ENCODE peak calls at places on chromosomes 2 and 18, in seven cellular contexts. One of them, this sample, is unnamed.

GRCh38 chr2:60738679-60739078 is 17.4 kb upstream of the PAPOLG start:
- DNase-seq in H1: no peak
- DNase-seq in trophoblast cell: no peak
- DNase-seq in neuronal stem cell: no peak
- DNase-seq in H9: no peak
- DNase-seq in mesenchymal stem cell: no peak
- DNase-seq in mesendoderm: no peak
- DNase-seq in this sample: no peak

GRCh38 chr2:28400921-28401320 is 8.3 kb downstream of the FOSL2 start:
- DNase-seq in H9: no peak
- DNase-seq in neuronal stem cell: no peak
- DNase-seq in mesenchymal stem cell: no peak
- DNase-seq in mesendoderm: no peak
- DNase-seq in H1: no peak
- DNase-seq in trophoblast cell: no peak
- DNase-seq in this sample: no peak

GRCh38 chr2:41722668-41723369 is 325.0 kb upstream of the PKDCC start:
- DNase-seq in neuronal stem cell: no peak
- DNase-seq in H9: no peak
- DNase-seq in mesendoderm: no peak
- DNase-seq in trophoblast cell: peak
- DNase-seq in mesenchymal stem cell: no peak
- DNase-seq in H1: no peak
- DNase-seq in this sample: peak

GRCh38 chr2:42791606-42792005 is 777 bp downstream of the HAAO start:
- DNase-seq in mesendoderm: no peak
- DNase-seq in mesenchymal stem cell: no peak
- DNase-seq in trophoblast cell: no peak
- DNase-seq in H9: no peak
- DNase-seq in neuronal stem cell: no peak
- DNase-seq in H1: no peak
- DNase-seq in this sample: no peak

GRCh38 chr18:10908760-10909159 is 240.6 kb downstream of the PIEZO2 start:
- DNase-seq in H1: no peak
- DNase-seq in mesendoderm: no peak
- DNase-seq in trophoblast cell: no peak
- DNase-seq in mesenchymal stem cell: no peak
- DNase-seq in H9: no peak
- DNase-seq in neuronal stem cell: no peak
- DNase-seq in this sample: no peak

GRCh38 chr2:5394223-5394622 is 298.0 kb upstream of the SOX11 start:
- DNase-seq in neuronal stem cell: no peak
- DNase-seq in mesenchymal stem cell: no peak
- DNase-seq in H1: no peak
- DNase-seq in mesendoderm: no peak
- DNase-seq in trophoblast cell: no peak
- DNase-seq in H9: no peak
- DNase-seq in this sample: no peak

GRCh38 chr2:196640031-196640548 is 575 bp downstream of the CCDC150 start:
- DNase-seq in H9: no peak
- DNase-seq in trophoblast cell: no peak
- DNase-seq in neuronal stem cell: no peak
- DNase-seq in H1: no peak
- DNase-seq in mesendoderm: no peak
- DNase-seq in mesenchymal stem cell: no peak
- DNase-seq in this sample: no peak

GRCh38 chr2:18373081-18373480 is 187.4 kb downstream of the RDH14 start:
- DNase-seq in mesenchymal stem cell: no peak
- DNase-seq in trophoblast cell: peak
- DNase-seq in H9: no peak
- DNase-seq in neuronal stem cell: no peak
- DNase-seq in H1: no peak
- DNase-seq in mesendoderm: no peak
- DNase-seq in this sample: no peak

GRCh38 chr2:158202151-158202778 is 100.6 kb downstream of the UPP2 start:
- DNase-seq in trophoblast cell: peak
- DNase-seq in H1: no peak
- DNase-seq in mesenchymal stem cell: peak
- DNase-seq in neuronal stem cell: no peak
- DNase-seq in H9: no peak
- DNase-seq in mesendoderm: no peak
- DNase-seq in this sample: no peak

GRCh38 chr2:241868661-241869081 is 858 bp upstream of the RTP5 start:
- DNase-seq in trophoblast cell: no peak
- DNase-seq in mesendoderm: no peak
- DNase-seq in H9: no peak
- DNase-seq in mesenchymal stem cell: no peak
- DNase-seq in neuronal stem cell: no peak
- DNase-seq in H1: no peak
- DNase-seq in this sample: no peak

GRCh38 chr2:239253705-239254104 is 147.1 kb downstream of the HDAC4 start:
- DNase-seq in mesendoderm: no peak
- DNase-seq in H9: no peak
- DNase-seq in H1: no peak
- DNase-seq in mesenchymal stem cell: no peak
- DNase-seq in neuronal stem cell: no peak
- DNase-seq in trophoblast cell: no peak
- DNase-seq in this sample: no peak

GRCh38 chr2:204441316-204441715 is 104.0 kb upstream of the PARD3B start:
- DNase-seq in H9: no peak
- DNase-seq in mesendoderm: no peak
- DNase-seq in neuronal stem cell: no peak
- DNase-seq in H1: no peak
- DNase-seq in mesenchymal stem cell: no peak
- DNase-seq in trophoblast cell: no peak
- DNase-seq in this sample: no peak

GRCh38 chr2:67436221-67436620 is 39.1 kb downstream of the ETAA1 start:
- DNase-seq in trophoblast cell: peak
- DNase-seq in mesendoderm: peak
- DNase-seq in neuronal stem cell: no peak
- DNase-seq in H1: no peak
- DNase-seq in H9: no peak
- DNase-seq in mesenchymal stem cell: peak
- DNase-seq in this sample: no peak

GRCh38 chr2:55148269-55148668 is 83.8 kb downstream of the CLHC1 start:
- DNase-seq in trophoblast cell: peak
- DNase-seq in mesenchymal stem cell: peak
- DNase-seq in mesendoderm: peak
- DNase-seq in H1: no peak
- DNase-seq in neuronal stem cell: no peak
- DNase-seq in H9: no peak
- DNase-seq in this sample: peak

GRCh38 chr2:80407377-80407776 is 102.8 kb upstream of the LRRTM1 start:
- DNase-seq in mesenchymal stem cell: no peak
- DNase-seq in H1: no peak
- DNase-seq in neuronal stem cell: no peak
- DNase-seq in H9: no peak
- DNase-seq in trophoblast cell: no peak
- DNase-seq in mesendoderm: no peak
- DNase-seq in this sample: no peak

GRCh38 chr2:5164806-5165525 is 527.2 kb upstream of the SOX11 start:
- DNase-seq in mesendoderm: peak
- DNase-seq in H1: no peak
- DNase-seq in neuronal stem cell: no peak
- DNase-seq in mesenchymal stem cell: peak
- DNase-seq in trophoblast cell: peak
- DNase-seq in H9: no peak
- DNase-seq in this sample: peak

GRCh38 chr2:205686231-205687017 is 4.1 kb downstream of the NRP2 start:
- DNase-seq in mesenchymal stem cell: peak
- DNase-seq in trophoblast cell: peak
- DNase-seq in H1: no peak
- DNase-seq in mesendoderm: peak
- DNase-seq in H9: peak
- DNase-seq in neuronal stem cell: no peak
- DNase-seq in this sample: peak

GRCh38 chr2:218980800-218981389 is 4.1 kb downstream of the FEV start:
- DNase-seq in mesenchymal stem cell: no peak
- DNase-seq in mesendoderm: no peak
- DNase-seq in trophoblast cell: no peak
- DNase-seq in H9: no peak
- DNase-seq in neuronal stem cell: no peak
- DNase-seq in H1: no peak
- DNase-seq in this sample: no peak

GRCh38 chr2:64515075-64515474 is 9.1 kb upstream of the AFTPH start:
- DNase-seq in H9: no peak
- DNase-seq in trophoblast cell: no peak
- DNase-seq in mesendoderm: no peak
- DNase-seq in mesenchymal stem cell: no peak
- DNase-seq in neuronal stem cell: no peak
- DNase-seq in H1: no peak
- DNase-seq in this sample: no peak

GRCh38 chr18:8657873-8658521 is 47.4 kb upstream of the MTCL1 start:
- DNase-seq in mesendoderm: peak
- DNase-seq in mesenchymal stem cell: no peak
- DNase-seq in H9: peak
- DNase-seq in neuronal stem cell: peak
- DNase-seq in trophoblast cell: no peak
- DNase-seq in H1: no peak
- DNase-seq in this sample: peak

GRCh38 chr2:239814136-239814916 is 210.8 kb downstream of the NDUFA10 start:
- DNase-seq in neuronal stem cell: no peak
- DNase-seq in trophoblast cell: no peak
- DNase-seq in H9: no peak
- DNase-seq in H1: no peak
- DNase-seq in mesendoderm: no peak
- DNase-seq in mesenchymal stem cell: no peak
- DNase-seq in this sample: no peak

GRCh38 chr2:153479527-153479926 is 965 bp upstream of the RPRM start:
- DNase-seq in H1: no peak
- DNase-seq in mesendoderm: no peak
- DNase-seq in H9: no peak
- DNase-seq in neuronal stem cell: no peak
- DNase-seq in trophoblast cell: no peak
- DNase-seq in mesenchymal stem cell: no peak
- DNase-seq in this sample: no peak

GRCh38 chr2:176084629-176085119 is 912 bp upstream of the EVX2 start:
- DNase-seq in mesendoderm: no peak
- DNase-seq in H9: peak
- DNase-seq in trophoblast cell: no peak
- DNase-seq in mesenchymal stem cell: no peak
- DNase-seq in neuronal stem cell: no peak
- DNase-seq in H1: no peak
- DNase-seq in this sample: no peak

GRCh38 chr2:112048887-112049286 is 6.2 kb upstream of the TMEM87B start:
- DNase-seq in trophoblast cell: peak
- DNase-seq in H9: no peak
- DNase-seq in mesendoderm: peak
- DNase-seq in H1: no peak
- DNase-seq in neuronal stem cell: peak
- DNase-seq in mesenchymal stem cell: peak
- DNase-seq in this sample: peak

GRCh38 chr18:49392352-49392751 is 68.1 kb downstream of the DYM start:
- DNase-seq in mesenchymal stem cell: no peak
- DNase-seq in trophoblast cell: no peak
- DNase-seq in H9: no peak
- DNase-seq in mesendoderm: no peak
- DNase-seq in neuronal stem cell: no peak
- DNase-seq in H1: no peak
- DNase-seq in this sample: no peak

GRCh38 chr2:168490015-168490874 is 34.2 kb downstream of the CERS6 start:
- DNase-seq in mesenchymal stem cell: peak
- DNase-seq in trophoblast cell: peak
- DNase-seq in H1: no peak
- DNase-seq in neuronal stem cell: no peak
- DNase-seq in mesendoderm: peak
- DNase-seq in H9: no peak
- DNase-seq in this sample: peak

DNA sequence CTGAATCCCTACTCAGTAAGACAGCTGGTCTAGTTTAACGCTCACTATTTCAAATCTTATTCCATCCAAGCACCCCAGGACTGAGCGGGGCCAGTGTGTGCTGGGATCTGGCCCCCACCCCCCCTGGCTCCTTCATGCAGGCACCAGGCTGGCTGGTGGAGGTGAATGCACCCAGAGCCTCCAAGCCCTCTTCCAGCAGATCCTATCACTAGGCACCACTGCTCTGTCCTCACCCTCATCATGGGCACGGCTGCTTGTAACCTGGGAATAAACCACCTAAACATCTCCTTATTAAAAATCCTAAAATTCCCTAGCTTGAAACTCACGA is 194.3 kb downstream of the ARL4C start:
- DNase-seq in H1: no peak
- DNase-seq in trophoblast cell: no peak
- DNase-seq in H9: no peak
- DNase-seq in neuronal stem cell: no peak
- DNase-seq in mesendoderm: no peak
- DNase-seq in mesenchymal stem cell: no peak
- DNase-seq in this sample: no peak
- H3K23ac ChIP-seq in H1: no peak
- H3K23ac ChIP-seq in trophoblast cell: no peak
- H3K23ac ChIP-seq in H9: no peak
- H3K23ac ChIP-seq in neuronal stem cell: no peak
- H3K23ac ChIP-seq in mesendoderm: no peak
- H3K23ac ChIP-seq in mesenchymal stem cell: no peak
- H3K23ac ChIP-seq in this sample: no peak

GRCh38 chr2:127537644-127538043 is 2.2 kb downstream of the MYO7B start:
- DNase-seq in mesendoderm: no peak
- DNase-seq in trophoblast cell: no peak
- DNase-seq in H9: no peak
- DNase-seq in H1: no peak
- DNase-seq in mesenchymal stem cell: no peak
- DNase-seq in neuronal stem cell: no peak
- DNase-seq in this sample: no peak
- H3K23ac ChIP-seq in mesendoderm: no peak
- H3K23ac ChIP-seq in trophoblast cell: no peak
- H3K23ac ChIP-seq in H9: no peak
- H3K23ac ChIP-seq in H1: no peak
- H3K23ac ChIP-seq in mesenchymal stem cell: no peak
- H3K23ac ChIP-seq in neuronal stem cell: peak
- H3K23ac ChIP-seq in this sample: no peak

DNA sequence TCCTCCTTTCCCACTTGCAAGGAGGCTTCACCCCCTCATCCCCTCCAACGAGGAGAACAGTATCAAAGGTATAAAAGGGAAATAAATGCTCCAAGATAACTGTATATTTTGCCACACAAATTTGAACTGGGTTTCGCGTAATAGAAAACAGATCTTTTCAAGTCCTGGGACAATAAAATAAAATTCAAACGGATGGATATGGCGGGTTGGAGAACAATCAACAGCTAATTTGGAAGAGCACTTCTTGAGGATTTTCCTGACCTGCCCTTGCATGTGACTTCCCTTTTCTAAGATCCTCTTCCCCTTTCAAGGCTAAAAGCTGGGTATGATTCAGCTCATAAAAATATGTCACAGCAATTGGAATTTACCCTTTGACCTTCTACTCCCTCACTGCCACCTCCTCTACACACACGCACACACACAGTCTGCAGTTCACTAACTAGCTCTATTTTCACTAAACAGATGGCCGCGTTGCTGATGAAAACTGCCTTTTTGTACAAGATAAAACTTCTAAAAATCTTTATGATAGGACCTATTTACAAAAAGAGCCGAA is 386.9 kb downstream of the FIGN start:
- DNase-seq in neuronal stem cell: peak
- DNase-seq in H1: no peak
- DNase-seq in H9: no peak
- DNase-seq in trophoblast cell: peak
- DNase-seq in mesenchymal stem cell: peak
- DNase-seq in mesendoderm: peak
- DNase-seq in this sample: peak
- H3K23ac ChIP-seq in neuronal stem cell: no peak
- H3K23ac ChIP-seq in H1: no peak
- H3K23ac ChIP-seq in H9: no peak
- H3K23ac ChIP-seq in trophoblast cell: no peak
- H3K23ac ChIP-seq in mesenchymal stem cell: no peak
- H3K23ac ChIP-seq in mesendoderm: no peak
- H3K23ac ChIP-seq in this sample: peak

GRCh38 chr2:29469961-29470360 is 354.7 kb downstream of the CLIP4 start:
- DNase-seq in mesenchymal stem cell: no peak
- DNase-seq in neuronal stem cell: no peak
- DNase-seq in H9: no peak
- DNase-seq in mesendoderm: no peak
- DNase-seq in trophoblast cell: no peak
- DNase-seq in H1: no peak
- DNase-seq in this sample: no peak
- H3K23ac ChIP-seq in mesenchymal stem cell: no peak
- H3K23ac ChIP-seq in neuronal stem cell: no peak
- H3K23ac ChIP-seq in H9: no peak
- H3K23ac ChIP-seq in mesendoderm: no peak
- H3K23ac ChIP-seq in trophoblast cell: no peak
- H3K23ac ChIP-seq in H1: no peak
- H3K23ac ChIP-seq in this sample: no peak

This sample was measured in IMR-90.